ENCODE peak calls at places on chromosomes 5 and 9, in ten cellular contexts. H, A, G, X, P, R, O, S, U and W are unnamed samples.

GRCh38 chr9:99513441-99514112 is 291.5 kb downstream of the SEC61B start:
- DNase-seq in H (peak; percentile 23), A (no peak), G (no peak), X (no peak), P (no peak), R (no peak), O (no peak), S (no peak), U (no peak), W (no peak)

GRCh38 chr9:6538666-6539071 is 106.9 kb downstream of the GLDC start:
- DNase-seq in H (no peak), A (no peak), G (no peak), X (no peak), P (no peak), R (no peak), O (peak; percentile 67), S (no peak), U (no peak), W (no peak)

GRCh38 chr5:151896041-151896691 is 28.5 kb downstream of the GLRA1 start:
- DNase-seq in H (no peak), A (no peak), G (no peak), X (no peak), P (no peak), R (no peak), O (peak; percentile 38), S (no peak), U (no peak), W (no peak)

GRCh38 chr9:5786370-5787127 is 46.4 kb downstream of the ERMP1 start:
- DNase-seq in H (no peak), A (no peak), G (no peak), X (no peak), P (no peak), R (no peak), O (peak; percentile 8), S (no peak), U (no peak), W (no peak)

GRCh38 chr5:61330341-61330878 is 1.6 kb upstream of the ZSWIM6 start:
- DNase-seq in H (no peak), A (peak; percentile 85), G (no peak), X (peak; percentile 59), P (peak; percentile 6), R (peak; percentile 27), O (peak; percentile 69), S (no peak), U (peak; percentile 77), W (no peak)

GRCh38 chr9:125141751-125142150 is 1.6 kb downstream of the SCAI start:
- DNase-seq in H (no peak), A (no peak), G (no peak), X (no peak), P (no peak), R (no peak), O (no peak), S (no peak), U (no peak), W (no peak)

GRCh38 chr5:22918511-22918910 is 65.4 kb upstream of the CDH12 start:
- DNase-seq in H (no peak), A (no peak), G (no peak), X (no peak), P (no peak), R (no peak), O (no peak), S (no peak), U (no peak), W (no peak)

GRCh38 chr5:142184939-142185526 is 76.5 kb downstream of the NDFIP1 start:
- DNase-seq in H (no peak), A (peak; percentile 41), G (no peak), X (no peak), P (no peak), R (no peak), O (peak; percentile 62), S (no peak), U (no peak), W (no peak)

DNA sequence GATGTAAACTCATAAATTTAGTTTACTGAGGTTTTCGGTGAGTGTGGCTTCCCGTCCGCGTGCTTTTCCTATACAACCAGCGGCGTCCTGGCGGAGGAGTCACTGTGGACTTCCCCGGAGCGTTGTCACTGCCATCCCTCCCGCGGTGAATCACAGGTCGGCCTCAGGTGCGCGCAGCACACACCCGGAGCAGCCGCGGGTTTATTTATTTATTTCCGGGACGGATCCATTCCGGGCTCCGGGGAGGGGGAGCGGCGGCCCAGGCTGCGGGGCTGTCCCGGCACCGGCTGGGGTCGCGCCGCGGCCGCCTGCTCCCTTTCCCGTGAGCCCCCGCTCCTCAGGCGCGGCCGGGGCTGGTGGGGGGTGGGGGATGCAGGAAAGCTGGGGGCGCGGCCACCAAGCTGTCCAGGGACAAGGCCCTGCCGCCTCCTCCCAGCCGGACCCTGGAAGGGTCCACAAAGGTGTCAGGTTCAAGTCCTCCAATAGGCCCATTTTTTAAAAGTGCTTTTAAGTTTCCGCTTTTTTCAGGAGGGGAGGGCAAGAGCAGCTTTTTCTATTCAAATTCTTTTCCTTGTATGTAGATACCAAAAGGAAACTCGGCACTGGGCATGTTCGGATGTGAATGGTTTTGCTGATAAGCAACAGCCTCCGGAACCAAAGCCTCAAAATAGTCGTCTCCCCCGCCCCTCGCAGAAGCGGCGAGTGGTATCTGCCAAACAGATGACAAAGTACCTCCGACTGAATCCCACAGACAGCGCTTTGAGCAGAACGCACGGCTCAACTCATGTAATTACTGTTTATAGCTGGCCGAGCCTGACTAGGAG is 192.5 kb downstream of the CD180 start:
- DNase-seq in H (peak; percentile 89), A (peak; percentile 91), G (peak; percentile 70), X (peak; percentile 71), P (peak; percentile 87), R (peak; percentile 87), O (peak; percentile 80), S (peak; percentile 89), U (peak; percentile 72), W (peak; percentile 85)
- H3K4me1 ChIP-seq in H (peaks cover 46% of the 10 kb centered on the region), A (peaks cover 41% of the 10 kb centered on the region), G (peaks cover 36% of the 10 kb centered on the region), X (peaks cover 12% of the 10 kb centered on the region), P (peaks cover 33% of the 10 kb centered on the region), R (peaks cover 80% of the 10 kb centered on the region), O (peaks cover 15% of the 10 kb centered on the region), S (peaks cover 39% of the 10 kb centered on the region), U (peaks cover 11% of the 10 kb centered on the region), W (peaks cover 7% of the 10 kb centered on the region)

GRCh38 chr5:80153586-80154126 is 102.2 kb downstream of the SERINC5 start:
- DNase-seq in H (no peak), A (no peak), G (no peak), X (no peak), P (no peak), R (no peak), O (no peak), S (no peak), U (no peak), W (peak; percentile 61)

GRCh38 chr5:80152778-80153177 is 103.1 kb downstream of the SERINC5 start:
- DNase-seq in H (no peak), A (no peak), G (no peak), X (no peak), P (no peak), R (no peak), O (no peak), S (peak; percentile 38), U (no peak), W (peak; percentile 88)

GRCh38 chr5:80149161-80149609 is 106.7 kb downstream of the SERINC5 start:
- DNase-seq in H (no peak), A (no peak), G (no peak), X (no peak), P (no peak), R (no peak), O (no peak), S (no peak), U (no peak), W (no peak)

GRCh38 chr5:80150731-80151130 is 105.1 kb downstream of the SERINC5 start:
- DNase-seq in H (no peak), A (no peak), G (no peak), X (no peak), P (no peak), R (no peak), O (no peak), S (no peak), U (no peak), W (no peak)

GRCh38 chr5:80151890-80152289 is 104.0 kb downstream of the SERINC5 start:
- DNase-seq in H (no peak), A (no peak), G (no peak), X (no peak), P (no peak), R (no peak), O (no peak), S (no peak), U (no peak), W (no peak)
- H3K9me3 ChIP-seq in H (no peaks in the 10 kb centered on the region), A (no peaks in the 10 kb centered on the region), G (no peaks in the 10 kb centered on the region), X (no peaks in the 10 kb centered on the region), P (no peaks in the 10 kb centered on the region), R (no peaks in the 10 kb centered on the region), O (no peaks in the 10 kb centered on the region), S (no peaks in the 10 kb centered on the region), U (no peaks in the 10 kb centered on the region), W (no peaks in the 10 kb centered on the region)

GRCh38 chr5:167447466-167447865 is 844.0 kb upstream of the WWC1 start:
- DNase-seq in H (no peak), A (no peak), G (no peak), X (no peak), P (no peak), R (no peak), O (no peak), S (no peak), U (peak; percentile 6), W (no peak)
- H3K27ac ChIP-seq in H (no peak overlapping the region), A (no peak overlapping the region), G (no peak overlapping the region), X (no peak overlapping the region), P (no peak overlapping the region), R (no peak overlapping the region), O (no peak overlapping the region), S (no peak overlapping the region), U (no peak overlapping the region), W (no peak overlapping the region)

GRCh38 chr9:109466623-109467590 is 31.2 kb downstream of the PTPN3 start:
- DNase-seq in H (no peak), A (no peak), G (no peak), X (no peak), P (peak; percentile 74), R (no peak), O (no peak), S (no peak), U (no peak), W (no peak)

GRCh38 chr9:109468927-109469326 is 29.2 kb downstream of the PTPN3 start:
- DNase-seq in H (peak; percentile 39), A (no peak), G (no peak), X (no peak), P (no peak), R (no peak), O (peak; percentile 29), S (no peak), U (no peak), W (no peak)

GRCh38 chr9:109471475-109471874 is 26.6 kb downstream of the PTPN3 start:
- DNase-seq in H (no peak), A (no peak), G (no peak), X (no peak), P (no peak), R (no peak), O (no peak), S (no peak), U (no peak), W (no peak)

GRCh38 chr9:109469646-109470358 is 28.3 kb downstream of the PTPN3 start:
- DNase-seq in H (peak; percentile 79), A (no peak), G (no peak), X (peak; percentile 69), P (peak; percentile 84), R (peak; percentile 60), O (peak; percentile 85), S (peak; percentile 41), U (peak; percentile 77), W (peak; percentile 22)

DNA sequence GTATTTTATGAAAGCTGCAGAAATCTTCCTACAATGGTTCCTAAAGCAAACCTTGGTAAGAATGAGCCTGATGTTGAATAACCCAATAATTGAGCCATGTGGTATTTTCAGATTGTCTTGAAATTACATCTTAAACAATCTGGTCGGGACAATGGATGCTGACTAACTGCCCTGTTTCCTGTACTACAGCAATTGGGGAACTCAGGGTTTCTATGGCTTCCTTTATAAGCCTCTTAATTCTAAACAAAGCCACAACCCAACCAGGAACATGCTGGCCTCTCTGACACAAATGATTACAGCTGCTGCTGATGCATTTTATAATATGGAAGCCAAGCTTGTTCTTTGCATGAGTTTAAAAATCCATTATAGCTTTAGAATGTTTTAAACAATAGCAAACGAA is 30.2 kb downstream of the PTPN3 start:
- DNase-seq in H (no peak), A (no peak), G (no peak), X (no peak), P (peak; percentile 59), R (no peak), O (no peak), S (no peak), U (peak; percentile 59), W (no peak)
- H3K4me1 ChIP-seq in H (peaks cover 13% of the 10 kb centered on the region), A (no peaks in the 10 kb centered on the region), G (no peaks in the 10 kb centered on the region), X (peaks cover 42% of the 10 kb centered on the region), P (peaks cover 68% of the 10 kb centered on the region), R (peaks cover 17% of the 10 kb centered on the region), O (no peaks in the 10 kb centered on the region), S (no peaks in the 10 kb centered on the region), U (peaks cover 11% of the 10 kb centered on the region), W (no peaks in the 10 kb centered on the region)